ENCODE peak calls at places on chromosomes 16 and 17, in ten cellular contexts. W is spleen; G is mesenchymal stem cell; M is stomach; H is prostate gland; F is thoracic aorta; P is right cardiac atrium; N is naive thymus-derived CD4-positive, alpha-beta T cell; X is body of pancreas; O is right lobe of liver. B is an unnamed sample. For H3K27me3, the result is how much of the 10 kb centered on the place peaks cover.

GRCh38 chr17:62075308-62075815 is 10.3 kb upstream of the MED13 start:
- DNase-seq in W (no peak), G (peak), M (no peak), H (no peak), F (no peak), P (no peak), N (no peak), X (no peak), O (no peak), B (no peak)

GRCh38 chr16:66516808-66517585 is 32.9 kb downstream of the TK2 start:
- DNase-seq in W (peak), G (peak), M (peak), H (peak), F (peak), P (peak), N (peak), X (peak), O (peak), B (peak)

GRCh38 chr17:27398691-27399090 is 57.6 kb upstream of the KSR1 start:
- DNase-seq in W (no peak), G (no peak), M (peak), H (no peak), F (no peak), P (no peak), N (no peak), X (no peak), O (no peak), B (no peak)

GRCh38 chr17:2792541-2793169 is 3.6 kb upstream of the RAP1GAP2 start:
- DNase-seq in W (peak), G (no peak), M (no peak), H (no peak), F (no peak), P (no peak), N (no peak), X (no peak), O (no peak), B (no peak)

GRCh38 chr16:26672206-26672605 is 394.5 kb upstream of the C16orf82 start:
- DNase-seq in W (no peak), G (no peak), M (no peak), H (no peak), F (no peak), P (no peak), N (no peak), X (no peak), O (no peak), B (no peak)

GRCh38 chr16:3007957-3008748 is 4.6 kb upstream of the CLDN9 start:
- DNase-seq in W (peak), G (no peak), M (no peak), H (no peak), F (no peak), P (no peak), N (no peak), X (peak), O (peak), B (no peak)

GRCh38 chr16:4364196-4365013 is 7.2 kb upstream of the VASN start:
- DNase-seq in W (peak), G (no peak), M (no peak), H (no peak), F (no peak), P (no peak), N (no peak), X (no peak), O (no peak), B (no peak)

GRCh38 chr17:78619334-78619733 is 42.1 kb upstream of the DNAH17 start:
- DNase-seq in W (peak), G (no peak), M (no peak), H (no peak), F (no peak), P (no peak), N (no peak), X (no peak), O (no peak), B (no peak)

GRCh38 chr16:2422123-2422867 is 7.0 kb upstream of the CCNF start:
- DNase-seq in W (no peak), G (no peak), M (no peak), H (no peak), F (no peak), P (no peak), N (no peak), X (no peak), O (no peak), B (no peak)

GRCh38 chr16:50611332-50611934 is 63.2 kb downstream of the NKD1 start:
- DNase-seq in W (no peak), G (peak), M (no peak), H (no peak), F (no peak), P (no peak), N (no peak), X (no peak), O (no peak), B (no peak)

GRCh38 chr17:77865109-77865611 is 93.3 kb upstream of the TNRC6C start:
- DNase-seq in W (peak), G (no peak), M (no peak), H (no peak), F (no peak), P (peak), N (no peak), X (no peak), O (no peak), B (no peak)

GRCh38 chr16:84823484-84823883 is 3.7 kb downstream of the CRISPLD2 start:
- DNase-seq in W (no peak), G (no peak), M (no peak), H (no peak), F (no peak), P (peak), N (no peak), X (no peak), O (no peak), B (no peak)

GRCh38 chr16:80054656-80055055 is 454.1 kb upstream of the MAF start:
- DNase-seq in W (no peak), G (no peak), M (no peak), H (no peak), F (no peak), P (no peak), N (no peak), X (no peak), O (no peak), B (no peak)

GRCh38 chr16:80056334-80056733 is 455.8 kb upstream of the MAF start:
- DNase-seq in W (no peak), G (no peak), M (no peak), H (no peak), F (no peak), P (peak), N (no peak), X (no peak), O (no peak), B (no peak)

GRCh38 chr16:80060470-80060869 is 459.9 kb upstream of the MAF start:
- DNase-seq in W (no peak), G (no peak), M (no peak), H (no peak), F (no peak), P (no peak), N (no peak), X (no peak), O (no peak), B (no peak)

GRCh38 chr16:80058236-80058635 is 457.7 kb upstream of the MAF start:
- DNase-seq in W (no peak), G (peak), M (no peak), H (peak), F (no peak), P (peak), N (no peak), X (peak), O (peak), B (no peak)

GRCh38 chr16:80055831-80056230 is 455.3 kb upstream of the MAF start:
- DNase-seq in W (no peak), G (no peak), M (no peak), H (no peak), F (no peak), P (no peak), N (no peak), X (no peak), O (no peak), B (no peak)
- H3K4me3 ChIP-seq in W (no peak), G (no peak), M (no peak), H (no peak), F (no peak), P (no peak), N (no peak), X (no peak), O (no peak), B (no peak)

GRCh38 chr16:53773150-53773846 is 69.3 kb downstream of the FTO start:
- DNase-seq in W (no peak), G (peak), M (peak), H (peak), F (no peak), P (no peak), N (peak), X (peak), O (no peak), B (no peak)

GRCh38 chr16:53775106-53775820 is 71.3 kb downstream of the FTO start:
- DNase-seq in W (no peak), G (peak), M (no peak), H (no peak), F (no peak), P (no peak), N (no peak), X (no peak), O (no peak), B (no peak)

GRCh38 chr16:53771655-53772497 is 67.9 kb downstream of the FTO start:
- DNase-seq in W (no peak), G (no peak), M (no peak), H (no peak), F (no peak), P (no peak), N (no peak), X (no peak), O (no peak), B (no peak)

GRCh38 chr16:53775821-53776431 is 72.0 kb downstream of the FTO start:
- DNase-seq in W (no peak), G (peak), M (peak), H (peak), F (peak), P (peak), N (no peak), X (peak), O (peak), B (no peak)

GRCh38 chr16:53773881-53774280 is 69.9 kb downstream of the FTO start:
- DNase-seq in W (no peak), G (no peak), M (no peak), H (no peak), F (no peak), P (no peak), N (no peak), X (no peak), O (no peak), B (no peak)
- H3K27ac ChIP-seq in W (no peak), G (peak), M (no peak), H (no peak), F (no peak), P (no peak), N (no peak), X (peak), O (no peak), B (peak)

DNA sequence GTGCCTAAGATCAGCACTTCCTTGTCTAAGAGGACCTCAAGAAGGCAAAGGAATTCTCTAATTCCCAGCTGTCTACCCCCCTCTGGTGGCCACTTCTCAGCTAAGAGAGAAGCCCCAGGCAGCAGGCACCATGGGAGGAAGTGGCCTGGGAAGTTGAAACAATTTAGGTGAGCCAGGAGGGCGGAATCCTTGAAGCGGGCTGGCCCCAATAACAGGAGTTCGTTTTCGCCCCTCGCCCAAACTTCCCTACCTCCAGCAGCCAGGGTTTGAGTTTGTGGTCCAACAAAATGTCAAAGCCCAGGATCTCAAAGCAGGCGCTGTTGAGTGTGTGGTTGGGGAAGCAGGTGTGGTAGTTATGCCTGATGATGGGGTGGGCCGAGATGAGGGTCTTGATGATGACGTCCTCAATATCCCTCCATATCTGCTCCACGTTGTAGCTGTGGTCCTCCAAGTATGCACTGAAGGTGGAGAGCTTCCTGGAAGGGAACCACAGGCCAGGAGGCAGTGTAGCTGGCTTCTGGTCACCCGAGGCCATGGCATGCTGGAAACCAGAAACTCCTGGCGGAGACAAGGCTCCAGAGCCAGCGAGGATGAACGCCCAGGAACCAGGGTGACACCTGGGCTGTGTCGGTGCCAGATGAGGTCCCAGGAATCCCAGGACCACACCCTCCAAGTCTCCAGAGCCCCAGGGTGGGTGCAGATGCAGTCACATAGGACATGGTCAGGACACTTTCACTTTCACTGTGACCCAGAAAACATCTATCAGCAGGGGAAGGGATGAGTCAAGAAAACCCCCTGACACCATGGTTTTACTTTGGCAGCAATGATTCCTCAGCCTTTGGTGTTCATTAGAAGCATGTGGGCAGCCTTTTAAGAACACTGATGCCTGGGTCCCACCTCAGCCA is 25.6 kb downstream of the TTLL6 start:
- DNase-seq in W (no peak), G (peak), M (peak), H (peak), F (peak), P (peak), N (no peak), X (peak), O (peak), B (no peak)
- H3K27me3 ChIP-seq in W (under half), G (under half), M (under half), H (under half), F (under half), P (under half), N (under half), X (under half), O (under half), B (under half)

DNA sequence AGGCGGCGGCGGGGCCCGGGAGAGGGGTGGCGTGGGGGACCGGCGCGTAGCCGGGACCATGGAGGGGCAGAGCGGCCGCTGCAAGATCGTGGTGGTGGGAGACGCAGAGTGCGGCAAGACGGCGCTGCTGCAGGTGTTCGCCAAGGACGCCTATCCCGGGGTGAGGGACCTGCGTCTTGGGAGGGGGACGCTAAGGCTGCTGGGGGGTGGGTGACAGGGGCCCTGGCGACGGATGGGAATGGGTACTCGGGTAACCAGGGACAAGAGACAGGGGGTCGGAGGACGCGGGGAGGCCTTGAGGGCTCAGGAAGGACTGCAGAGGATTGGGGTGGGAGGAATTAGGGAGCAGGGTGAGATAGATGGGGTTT is 243 bp downstream of the RND2 start:
- DNase-seq in W (no peak), G (no peak), M (no peak), H (no peak), F (no peak), P (no peak), N (no peak), X (no peak), O (no peak), B (no peak)
- H3K4me3 ChIP-seq in W (peak), G (peak), M (peak), H (peak), F (peak), P (peak), N (peak), X (no peak), O (no peak), B (no peak)

DNA sequence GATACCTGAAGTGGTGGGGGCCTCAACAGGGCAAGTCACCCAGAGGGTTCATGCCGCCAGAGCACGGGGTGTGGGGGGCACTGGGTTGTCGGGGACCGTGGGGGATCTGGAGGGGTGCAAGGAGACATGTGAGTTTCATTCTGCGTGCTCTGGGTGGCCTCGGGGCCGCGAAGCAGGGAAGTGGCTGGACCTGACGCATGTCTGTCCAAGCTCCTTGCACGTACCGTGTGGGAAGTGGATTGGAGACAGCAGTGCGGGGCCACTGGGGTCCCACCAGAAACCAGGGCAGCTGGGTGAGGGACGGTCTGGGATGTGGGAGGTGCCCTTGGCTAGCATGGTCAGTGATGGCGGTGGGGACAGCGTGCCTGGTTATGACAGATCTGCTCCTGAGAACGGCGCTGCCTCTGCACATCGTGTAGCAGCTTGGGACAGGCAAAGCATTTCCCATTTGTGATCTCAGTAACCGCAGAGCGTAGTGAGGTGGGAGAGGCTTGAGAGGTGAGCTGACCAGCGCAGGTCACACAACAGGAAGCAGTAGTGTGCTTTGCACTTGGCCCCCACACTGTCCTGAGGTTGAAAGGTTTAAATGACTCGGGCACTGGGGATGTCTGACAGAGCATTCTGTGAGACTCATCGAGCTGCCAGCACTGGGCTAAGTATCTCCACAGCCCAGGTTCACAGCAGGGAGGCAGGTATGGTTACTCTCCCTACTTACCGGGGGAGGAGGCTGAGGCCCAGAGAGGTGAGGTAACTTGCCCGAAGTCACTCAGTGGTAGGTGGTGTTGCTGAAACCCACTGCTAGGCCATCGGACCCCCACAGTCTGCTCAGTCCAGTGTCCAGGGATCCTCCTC is 114.4 kb downstream of the SOCS1 start:
- DNase-seq in W (no peak), G (no peak), M (no peak), H (no peak), F (no peak), P (no peak), N (no peak), X (no peak), O (no peak), B (no peak)
- H3K27ac ChIP-seq in W (no peak), G (no peak), M (no peak), H (no peak), F (no peak), P (peak), N (no peak), X (no peak), O (no peak), B (no peak)

GRCh38 chr16:1137604-1138003 is 15.3 kb upstream of the CACNA1H start:
- DNase-seq in W (no peak), G (no peak), M (no peak), H (no peak), F (no peak), P (no peak), N (no peak), X (peak), O (no peak), B (no peak)
- H3K27me3 ChIP-seq in W (under half), G (under half), M (under half), H (under half), F (under half), P (under half), N (under half), X (under half), O (under half), B (under half)

GRCh38 chr17:47899643-47900042 is 3.6 kb downstream of the SP2 start:
- DNase-seq in W (no peak), G (no peak), M (no peak), H (no peak), F (no peak), P (no peak), N (no peak), X (no peak), O (no peak), B (no peak)

GRCh38 chr17:47898246-47898645 is 2.2 kb downstream of the SP2 start:
- DNase-seq in W (no peak), G (no peak), M (no peak), H (no peak), F (no peak), P (no peak), N (no peak), X (no peak), O (no peak), B (no peak)

GRCh38 chr17:47896672-47897490 is 845 bp downstream of the SP2 start:
- DNase-seq in W (no peak), G (peak), M (no peak), H (no peak), F (no peak), P (no peak), N (no peak), X (no peak), O (no peak), B (no peak)

GRCh38 chr17:47895856-47896671 is at the start of gene SP2:
- DNase-seq in W (peak), G (peak), M (peak), H (peak), F (peak), P (peak), N (peak), X (peak), O (peak), B (peak)

DNA sequence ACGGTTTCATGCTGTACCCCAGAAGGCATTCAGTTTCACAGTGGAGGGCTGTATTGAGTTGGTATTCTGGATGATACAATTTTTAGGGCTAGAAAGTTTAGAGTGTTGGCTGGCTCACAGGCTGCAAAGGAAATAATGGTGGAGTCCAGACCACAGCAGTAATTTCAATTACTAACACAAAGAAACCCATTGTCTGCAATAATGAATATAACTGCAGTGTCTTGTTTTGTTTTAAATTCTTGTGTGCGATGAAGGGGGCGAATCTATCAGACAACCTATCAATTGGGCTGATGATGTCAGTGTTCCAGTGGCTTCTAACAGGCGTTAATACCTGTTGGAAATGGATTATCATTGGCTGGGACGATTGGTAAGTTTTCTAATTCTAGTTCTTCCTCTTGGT is 1.5 kb downstream of the SP2 start:
- DNase-seq in W (no peak), G (no peak), M (no peak), H (no peak), F (no peak), P (no peak), N (no peak), X (no peak), O (no peak), B (no peak)
- H3K4me3 ChIP-seq in W (no peak), G (no peak), M (no peak), H (no peak), F (peak), P (peak), N (no peak), X (no peak), O (peak), B (peak)

B was measured in RWPE2.